ENCODE peak calls at places on chromosomes 4 and X, in four cellular contexts. B is HCT116, V is GM23338, H is GM23248. P is an unnamed sample.

GRCh38 chrX:124504106-124504983 is 158.0 kb downstream of the SH2D1A start:
- DNase-seq in B (no peak), H (no peak), V (no peak), P (peak; percentile 93)

GRCh38 chrX:68196939-68197791 is 236.1 kb downstream of the OPHN1 start:
- DNase-seq in H (peak; percentile 54), B (peak; percentile 37), V (peak; percentile 72), P (peak; percentile 53)

GRCh38 chr4:182251116-182251515 is 7.9 kb downstream of the TENM3 start:
- DNase-seq in B (no peak), H (no peak), V (no peak), P (no peak)

GRCh38 chrX:140507982-140508305 is 3.1 kb upstream of the SOX3 start:
- DNase-seq in H (peak; percentile 60), B (no peak), V (peak; percentile 90), P (no peak)

GRCh38 chr4:174521800-174522182 is 497 bp downstream of the HPGD start:
- DNase-seq in V (peak; percentile 42), B (no peak), H (peak; percentile 15), P (peak; percentile 57)

GRCh38 chr4:29549308-29549707 is 1170.9 kb upstream of the PCDH7 start:
- DNase-seq in B (no peak), H (no peak), V (no peak), P (no peak)

GRCh38 chr4:28229092-28229491 is 1368.5 kb downstream of the STIM2 start:
- DNase-seq in V (peak; percentile 47), H (peak; percentile 85), B (no peak), P (no peak)

GRCh38 chr4:105686571-105686970 is 21.9 kb downstream of the INTS12 start:
- DNase-seq in B (no peak), V (no peak), H (no peak), P (peak; percentile 84)

GRCh38 chr4:182683666-182684065 is 233.5 kb downstream of the DCTD start:
- DNase-seq in V (no peak), H (no peak), B (no peak), P (no peak)

GRCh38 chr4:139919513-139919912 is 234.5 kb downstream of the MAML3 start:
- DNase-seq in B (no peak), V (no peak), H (peak; percentile 70), P (no peak)

GRCh38 chr4:163694385-163694784 is 199.9 kb downstream of the TMA16 start:
- DNase-seq in B (no peak), H (no peak), V (peak; percentile 23), P (no peak)

GRCh38 chr4:173025131-173025530 is 143.5 kb upstream of the GALNT7 start:
- DNase-seq in V (peak; percentile 91), H (peak; percentile 77), B (peak; percentile 76), P (peak; percentile 58)

GRCh38 chrX:101078716-101079115 is at the start of gene TMEM35A:
- DNase-seq in V (peak; percentile 70), B (no peak), H (peak; percentile 46), P (no peak)

GRCh38 chr4:42458686-42459085 is 61.4 kb downstream of the SHISA3 start:
- DNase-seq in V (no peak), B (no peak), H (no peak), P (no peak)

GRCh38 chr4:55625835-55626234 is 10.3 kb downstream of the NMU start:
- DNase-seq in V (no peak), H (no peak), B (no peak), P (no peak)

GRCh38 chr4:17316566-17316965 is 195.3 kb downstream of the QDPR start:
- DNase-seq in H (no peak), V (no peak), B (no peak), P (no peak)

GRCh38 chrX:18649498-18649951 is 22.4 kb downstream of the RS1 start:
- DNase-seq in B (no peak), V (peak; percentile 46), H (no peak), P (no peak)

GRCh38 chr4:87930629-87931028 is 44.9 kb upstream of the SPP1 start:
- DNase-seq in H (no peak), B (no peak), V (no peak), P (no peak)

GRCh38 chr4:2755821-2756690 is at the start of gene TNIP2:
- DNase-seq in H (peak; percentile 93), V (peak; percentile 89), B (no peak), P (peak; percentile 79)

GRCh38 chr4:86054676-86055075 is 305.2 kb downstream of the MAPK10 start:
- DNase-seq in V (no peak), H (no peak), B (no peak), P (no peak)

GRCh38 chrX:69287025-69287540 is 121.8 kb upstream of the PJA1 start:
- DNase-seq in B (no peak), V (no peak), H (no peak), P (no peak)

GRCh38 chr4:3293410-3294391 is 880 bp downstream of the RGS12 start:
- DNase-seq in B (no peak), H (peak; percentile 15), V (no peak), P (no peak)

GRCh38 chrX:85499400-85499799 is 119.9 kb upstream of the POF1B start:
- DNase-seq in V (no peak), H (no peak), B (no peak), P (no peak)

GRCh38 chr4:124318292-124318691 is 394.2 kb downstream of the ANKRD50 start:
- DNase-seq in H (no peak), B (no peak), V (no peak), P (no peak)

GRCh38 chr4:86508436-86508835 is 85.7 kb upstream of the PTPN13 start:
- DNase-seq in V (no peak), H (peak; percentile 48), B (no peak), P (no peak)

GRCh38 chr4:112403072-112403945 is 106.1 kb downstream of the ALPK1 start:
- DNase-seq in B (no peak), H (no peak), V (peak; percentile 33), P (no peak)

GRCh38 chrX:107970073-107970472 is 12.1 kb downstream of the TEX13B start:
- DNase-seq in B (no peak), V (no peak), H (no peak), P (no peak)

GRCh38 chrX:130053236-130053635 is 57.1 kb downstream of the ELF4 start:
- DNase-seq in B (no peak), H (no peak), V (no peak), P (no peak)

GRCh38 chrX:69291111-69291510 is 125.9 kb upstream of the PJA1 start:
- DNase-seq in V (no peak), B (no peak), H (peak; percentile 18), P (no peak)

GRCh38 chrX:115650916-115651315 is 89.9 kb downstream of the PLS3 start:
- DNase-seq in B (peak; percentile 23), H (peak; percentile 60), V (peak; percentile 57), P (peak; percentile 60)

GRCh38 chr4:139015948-139016451 is 419 bp downstream of the NOCT start:
- DNase-seq in H (peak; percentile 61), B (no peak), V (peak; percentile 32), P (peak; percentile 66)

GRCh38 chr4:3305610-3306371 is 13.0 kb downstream of the RGS12 start:
- DNase-seq in H (peak; percentile 77), B (no peak), V (no peak), P (no peak)

GRCh38 chr4:116357758-116358157 is 727.6 kb downstream of the TRAM1L1 start:
- DNase-seq in V (peak; percentile 14), H (peak; percentile 2), B (no peak), P (no peak)

GRCh38 chr4:35500812-35501211 is 743.5 kb downstream of the ARAP2 start:
- DNase-seq in B (no peak), H (no peak), V (no peak), P (peak; percentile 67)

GRCh38 chr4:127881565-127881869 is 824 bp downstream of the PLK4 start:
- DNase-seq in V (no peak), H (no peak), B (no peak), P (no peak)

GRCh38 chr4:105061136-105061696 is 85.5 kb upstream of the TET2 start:
- DNase-seq in B (peak; percentile 28), H (no peak), V (peak; percentile 71), P (peak; percentile 82)

GRCh38 chrX:11531226-11531625 is 134.5 kb downstream of the ARHGAP6 start:
- DNase-seq in V (no peak), B (no peak), H (peak; percentile 41), P (peak; percentile 8)

GRCh38 chr4:37588150-37588549 is 98.0 kb downstream of the RELL1 start:
- DNase-seq in B (no peak), H (no peak), V (no peak), P (no peak)

GRCh38 chr4:170051402-170051801 is 25.2 kb upstream of the MFAP3L start:
- DNase-seq in V (no peak), H (no peak), B (no peak), P (no peak)

GRCh38 chrX:45445745-45446412 is 245.2 kb upstream of the DIPK2B start:
- DNase-seq in V (no peak), H (peak; percentile 82), B (peak; percentile 49), P (no peak)

DNA sequence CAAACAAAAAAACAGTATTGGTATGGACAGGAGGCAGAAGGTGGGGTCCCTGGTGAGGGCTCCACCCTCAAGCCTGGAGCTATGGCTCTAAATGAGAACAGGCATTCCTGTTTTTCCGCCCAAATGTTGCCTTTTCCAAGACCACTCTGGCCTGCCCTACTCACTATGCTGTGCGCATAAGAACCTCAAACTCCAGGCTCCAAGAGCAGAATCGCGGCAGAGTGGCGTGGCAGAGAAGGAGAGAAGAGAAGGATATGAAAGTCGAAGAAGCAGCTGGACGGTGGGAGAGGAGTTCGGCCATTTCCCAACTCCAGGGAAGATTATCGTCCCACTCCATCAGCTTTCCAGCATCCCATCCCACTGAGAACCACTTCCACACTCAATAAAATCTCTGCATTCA is 207.8 kb downstream of the FAT4 start:
- DNase-seq in V (peak; percentile 14), B (no peak), H (no peak), P (no peak)
- TF ChIP-seq EZH2phosphoT487 in V (no peak), B (no peak), H (no peak), P (no peak)

GRCh38 chr4:1206299-1207156 is 34.1 kb upstream of the SPON2 start:
- DNase-seq in B (no peak), H (no peak), V (no peak), P (no peak)

GRCh38 chr4:1205641-1206298 is 33.4 kb upstream of the SPON2 start:
- DNase-seq in V (peak; percentile 8), H (no peak), B (no peak), P (no peak)

GRCh38 chr4:1207603-1208265 is 35.4 kb upstream of the SPON2 start:
- DNase-seq in B (no peak), V (peak; percentile 11), H (peak; percentile 77), P (no peak)

GRCh38 chr4:1208266-1208961 is 36.0 kb upstream of the SPON2 start:
- DNase-seq in H (no peak), V (peak; percentile 18), B (no peak), P (no peak)

GRCh38 chr4:1207157-1207470 is 34.7 kb upstream of the SPON2 start:
- DNase-seq in H (no peak), B (no peak), V (peak; percentile 0), P (no peak)
- H3K4me1 ChIP-seq in H (peaks cover 15% of the 10 kb centered on the region), B (no peaks in the 10 kb centered on the region), V (no peaks in the 10 kb centered on the region), P (peaks cover under 1% of the 10 kb centered on the region)

GRCh38 chr4:186829097-186829496 is 105.4 kb upstream of the FAT1 start:
- DNase-seq in H (no peak), V (no peak), B (no peak), P (peak; percentile 95)
- H3K4me3 ChIP-seq in H (no peak overlapping the region), V (no peak overlapping the region), B (no peak overlapping the region), P (peak overlapping the region; percentile 24)

DNA sequence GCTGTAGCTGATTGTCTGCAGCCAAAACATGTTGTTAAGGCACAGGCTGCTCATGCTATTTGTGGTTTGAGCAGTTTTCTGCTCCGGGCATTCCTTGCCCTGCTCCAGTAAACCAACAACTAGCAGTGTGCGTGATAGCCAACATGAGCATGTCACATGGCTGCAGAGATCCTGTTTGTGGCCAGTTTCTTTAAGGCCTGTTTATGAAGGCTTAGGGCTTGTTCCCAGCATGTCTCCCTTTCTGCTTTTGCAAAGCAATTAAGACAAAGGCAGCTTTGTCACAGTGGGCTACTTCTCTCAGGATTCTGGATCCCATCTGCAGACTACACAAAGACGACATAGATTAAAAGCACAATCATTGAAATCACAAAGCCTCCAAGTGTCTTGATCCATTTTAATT is 160.5 kb downstream of the ZNF518B start:
- DNase-seq in B (no peak), V (peak; percentile 3), H (peak; percentile 33), P (no peak)
- TF ChIP-seq EZH2phosphoT487 in B (no peak), V (no peak), H (no peak), P (no peak)

P was measured in MM.1S.